ENCODE peak calls at places on chromosome 2, in four cellular contexts. L is heart right ventricle; Y is naive thymus-derived CD4-positive, alpha-beta T cell; B is neuronal stem cell. J is an unnamed sample.
A peak's percentile ranks its signal among the peaks of the same experiment; 100 is the strongest.

GRCh38 chr2:166539340-166540162 is 45.5 kb upstream of the SCN7A start:
- DNase-seq in B (peak; percentile 73), Y (peak; percentile 22), L (no peak), J (peak; percentile 2)

GRCh38 chr2:234368861-234369261 is 128.0 kb downstream of the ARL4C start:
- DNase-seq in L (no peak), B (no peak), Y (peak; percentile 13), J (peak; percentile 28)

GRCh38 chr2:231369580-231370428 is 25.7 kb upstream of the B3GNT7 start:
- DNase-seq in Y (no peak), L (peak; percentile 71), B (no peak), J (no peak)

GRCh38 chr2:136436921-136437320 is 319.0 kb upstream of the CXCR4 start:
- DNase-seq in B (no peak), L (no peak), Y (no peak), J (no peak)

GRCh38 chr2:71947809-71948208 is 199.9 kb downstream of the CYP26B1 start:
- DNase-seq in L (no peak), Y (no peak), B (no peak), J (no peak)

GRCh38 chr2:15728247-15728721 is 136.6 kb downstream of the DDX1 start:
- DNase-seq in Y (no peak), L (no peak), B (no peak), J (no peak)

GRCh38 chr2:207847807-207848544 is 78.3 kb upstream of the FZD5 start:
- DNase-seq in L (no peak), B (peak; percentile 35), Y (no peak), J (no peak)

GRCh38 chr2:10581990-10582389 is 107.8 kb downstream of the NOL10 start:
- DNase-seq in B (no peak), Y (no peak), L (no peak), J (no peak)

GRCh38 chr2:39728941-39729351 is 50.1 kb downstream of the THUMPD2 start:
- DNase-seq in Y (no peak), B (no peak), L (no peak), J (no peak)

GRCh38 chr2:206163251-206163880 is 3.7 kb downstream of the EEF1B2 start:
- DNase-seq in L (no peak), Y (no peak), B (no peak), J (no peak)

GRCh38 chr2:120820885-120821279 is 85.2 kb downstream of the GLI2 start:
- DNase-seq in B (no peak), Y (no peak), L (no peak), J (no peak)

GRCh38 chr2:210009896-210010295 is 7.5 kb downstream of the RPE start:
- DNase-seq in B (no peak), Y (no peak), L (no peak), J (no peak)

GRCh38 chr2:172007372-172007771 is 7.6 kb downstream of the METAP1D start:
- DNase-seq in B (no peak), L (no peak), Y (no peak), J (no peak)
- H3K27ac ChIP-seq in B (no peak overlapping the region), L (no peak overlapping the region), Y (no peak overlapping the region), J (no peak overlapping the region)

GRCh38 chr2:112818094-112818902 is 18.3 kb downstream of the IL1B start:
- DNase-seq in Y (no peak), L (no peak), B (no peak), J (no peak)

GRCh38 chr2:112821682-112822081 is 14.9 kb downstream of the IL1B start:
- DNase-seq in Y (no peak), L (no peak), B (no peak), J (no peak)

GRCh38 chr2:112821142-112821541 is 15.4 kb downstream of the IL1B start:
- DNase-seq in B (no peak), L (no peak), Y (no peak), J (no peak)

GRCh38 chr2:112819081-112819480 is 17.5 kb downstream of the IL1B start:
- DNase-seq in Y (no peak), L (no peak), B (no peak), J (no peak)

GRCh38 chr2:112820343-112820742 is 16.2 kb downstream of the IL1B start:
- DNase-seq in B (no peak), Y (no peak), L (no peak), J (no peak)
- H3K4me1 ChIP-seq in B (peaks cover 6% of the 10 kb centered on the region), Y (no peaks in the 10 kb centered on the region), L (no peaks in the 10 kb centered on the region), J (no peaks in the 10 kb centered on the region)

GRCh38 chr2:150584081-150584480 is 96.6 kb upstream of the RND3 start:
- DNase-seq in B (no peak), L (no peak), Y (no peak), J (no peak)
- H3K4me3 ChIP-seq in B (no peak overlapping the region), L (no peak overlapping the region), Y (no peak overlapping the region), J (no peak overlapping the region)

GRCh38 chr2:144943986-144944385 is 424.1 kb upstream of the ZEB2 start:
- DNase-seq in L (no peak), B (no peak), Y (no peak), J (no peak)

GRCh38 chr2:144942516-144943256 is 422.8 kb upstream of the ZEB2 start:
- DNase-seq in L (no peak), B (no peak), Y (no peak), J (no peak)

GRCh38 chr2:144943293-144943941 is 423.5 kb upstream of the ZEB2 start:
- DNase-seq in B (no peak), Y (no peak), L (no peak), J (no peak)

GRCh38 chr2:144946263-144946662 is 426.3 kb upstream of the ZEB2 start:
- DNase-seq in B (no peak), L (no peak), Y (no peak), J (no peak)

GRCh38 chr2:144944506-144945230 is 424.7 kb upstream of the ZEB2 start:
- DNase-seq in L (no peak), Y (no peak), B (no peak), J (no peak)
- H3K27ac ChIP-seq in L (peak overlapping the region; percentile 7), Y (no peak overlapping the region), B (no peak overlapping the region), J (no peak overlapping the region)

GRCh38 chr2:53985646-53986045 is 14.9 kb upstream of the PSME4 start:
- DNase-seq in B (no peak), Y (no peak), L (no peak), J (no peak)
- H3K4me1 ChIP-seq in B (no peaks in the 10 kb centered on the region), Y (peaks cover 7% of the 10 kb centered on the region), L (no peaks in the 10 kb centered on the region), J (peaks cover 4% of the 10 kb centered on the region)

GRCh38 chr2:165114345-165114943 is 89.4 kb downstream of the SCN3A start:
- DNase-seq in B (no peak), Y (no peak), L (no peak), J (no peak)
- H3K4me3 ChIP-seq in B (no peak overlapping the region), Y (no peak overlapping the region), L (no peak overlapping the region), J (no peak overlapping the region)